ENCODE peak calls at places on chromosomes 2 and 18, in seven cellular contexts. One of them, this sample, is unnamed. For H3K4me1, the result is how much of the 10 kb centered on the place peaks cover.

GRCh38 chr18:48536516-48536915 is 2.3 kb upstream of the CTIF start:
- DNase-seq in ovary: no peak
- DNase-seq in prostate gland: no peak
- DNase-seq in vagina: peak
- DNase-seq in uterus: no peak
- DNase-seq in stomach: no peak
- DNase-seq in A549: no peak
- DNase-seq in this sample: no peak

GRCh38 chr2:14583059-14583458 is 49.5 kb upstream of the LRATD1 start:
- DNase-seq in vagina: no peak
- DNase-seq in A549: no peak
- DNase-seq in uterus: no peak
- DNase-seq in ovary: no peak
- DNase-seq in stomach: no peak
- DNase-seq in prostate gland: no peak
- DNase-seq in this sample: no peak

GRCh38 chr2:42424033-42424432 is 63.0 kb upstream of the COX7A2L start:
- DNase-seq in prostate gland: no peak
- DNase-seq in stomach: no peak
- DNase-seq in uterus: no peak
- DNase-seq in ovary: no peak
- DNase-seq in vagina: no peak
- DNase-seq in A549: no peak
- DNase-seq in this sample: no peak

GRCh38 chr2:178101321-178102079 is 10.7 kb upstream of the RBM45 start:
- DNase-seq in vagina: no peak
- DNase-seq in prostate gland: no peak
- DNase-seq in ovary: no peak
- DNase-seq in A549: no peak
- DNase-seq in uterus: no peak
- DNase-seq in stomach: no peak
- DNase-seq in this sample: no peak

GRCh38 chr2:133477614-133477990 is 90.7 kb downstream of the NCKAP5 start:
- DNase-seq in ovary: no peak
- DNase-seq in stomach: no peak
- DNase-seq in A549: no peak
- DNase-seq in vagina: no peak
- DNase-seq in prostate gland: no peak
- DNase-seq in uterus: no peak
- DNase-seq in this sample: no peak

GRCh38 chr2:130841741-130842365 is 5.1 kb downstream of the ARHGEF4 start:
- DNase-seq in ovary: no peak
- DNase-seq in uterus: no peak
- DNase-seq in vagina: no peak
- DNase-seq in stomach: no peak
- DNase-seq in prostate gland: no peak
- DNase-seq in A549: no peak
- DNase-seq in this sample: no peak

GRCh38 chr2:30486655-30487054 is 39.6 kb downstream of the LCLAT1 start:
- DNase-seq in uterus: no peak
- DNase-seq in stomach: no peak
- DNase-seq in vagina: no peak
- DNase-seq in A549: no peak
- DNase-seq in ovary: no peak
- DNase-seq in prostate gland: no peak
- DNase-seq in this sample: no peak

GRCh38 chr2:220478305-220479058 is 851.1 kb downstream of the SLC4A3 start:
- DNase-seq in uterus: no peak
- DNase-seq in vagina: no peak
- DNase-seq in A549: no peak
- DNase-seq in stomach: no peak
- DNase-seq in ovary: no peak
- DNase-seq in prostate gland: peak
- DNase-seq in this sample: no peak

GRCh38 chr2:41836944-41837343 is 210.9 kb upstream of the PKDCC start:
- DNase-seq in uterus: no peak
- DNase-seq in vagina: no peak
- DNase-seq in stomach: peak
- DNase-seq in prostate gland: no peak
- DNase-seq in A549: peak
- DNase-seq in ovary: peak
- DNase-seq in this sample: no peak

GRCh38 chr2:186903183-186903582 is 54.2 kb upstream of the ZSWIM2 start:
- DNase-seq in vagina: no peak
- DNase-seq in A549: no peak
- DNase-seq in ovary: no peak
- DNase-seq in prostate gland: no peak
- DNase-seq in stomach: no peak
- DNase-seq in uterus: no peak
- DNase-seq in this sample: no peak

GRCh38 chr2:233131991-233132390 is 71.8 kb downstream of the INPP5D start:
- DNase-seq in ovary: no peak
- DNase-seq in uterus: no peak
- DNase-seq in prostate gland: no peak
- DNase-seq in stomach: no peak
- DNase-seq in A549: no peak
- DNase-seq in vagina: no peak
- DNase-seq in this sample: no peak

DNA sequence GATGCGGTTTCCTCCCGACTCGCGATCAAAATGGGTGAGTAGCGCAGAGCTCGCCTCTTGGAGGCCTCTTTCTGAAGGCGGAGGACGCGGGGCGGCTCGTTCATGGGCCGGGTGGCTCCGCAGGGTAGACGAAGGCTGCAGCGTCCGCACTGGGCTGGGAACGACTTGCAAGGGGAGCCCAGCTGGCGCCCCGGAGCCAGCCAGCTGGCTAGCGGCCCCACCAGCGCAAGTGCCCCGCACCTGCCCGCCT is 328 bp upstream of the PASK start:
- DNase-seq in A549: no peak
- DNase-seq in stomach: no peak
- DNase-seq in vagina: no peak
- DNase-seq in ovary: no peak
- DNase-seq in prostate gland: no peak
- DNase-seq in uterus: no peak
- DNase-seq in this sample: no peak
- H3K4me3 ChIP-seq in A549: peak
- H3K4me3 ChIP-seq in stomach: peak
- H3K4me3 ChIP-seq in vagina: peak
- H3K4me3 ChIP-seq in ovary: peak
- H3K4me3 ChIP-seq in prostate gland: peak
- H3K4me3 ChIP-seq in uterus: peak
- H3K4me3 ChIP-seq in this sample: peak

GRCh38 chr2:88597168-88597567 is 30.1 kb downstream of the EIF2AK3 start:
- DNase-seq in vagina: no peak
- DNase-seq in A549: no peak
- DNase-seq in uterus: no peak
- DNase-seq in prostate gland: no peak
- DNase-seq in ovary: no peak
- DNase-seq in stomach: no peak
- DNase-seq in this sample: no peak

GRCh38 chr2:88591684-88592083 is 35.6 kb downstream of the EIF2AK3 start:
- DNase-seq in prostate gland: no peak
- DNase-seq in A549: no peak
- DNase-seq in uterus: no peak
- DNase-seq in stomach: no peak
- DNase-seq in vagina: no peak
- DNase-seq in ovary: no peak
- DNase-seq in this sample: no peak

GRCh38 chr2:88600038-88600465 is 27.2 kb downstream of the EIF2AK3 start:
- DNase-seq in prostate gland: no peak
- DNase-seq in vagina: no peak
- DNase-seq in A549: peak
- DNase-seq in ovary: no peak
- DNase-seq in stomach: peak
- DNase-seq in uterus: no peak
- DNase-seq in this sample: no peak

GRCh38 chr2:88599527-88599926 is 27.7 kb downstream of the EIF2AK3 start:
- DNase-seq in uterus: no peak
- DNase-seq in vagina: no peak
- DNase-seq in A549: no peak
- DNase-seq in stomach: no peak
- DNase-seq in ovary: no peak
- DNase-seq in prostate gland: no peak
- DNase-seq in this sample: no peak

DNA sequence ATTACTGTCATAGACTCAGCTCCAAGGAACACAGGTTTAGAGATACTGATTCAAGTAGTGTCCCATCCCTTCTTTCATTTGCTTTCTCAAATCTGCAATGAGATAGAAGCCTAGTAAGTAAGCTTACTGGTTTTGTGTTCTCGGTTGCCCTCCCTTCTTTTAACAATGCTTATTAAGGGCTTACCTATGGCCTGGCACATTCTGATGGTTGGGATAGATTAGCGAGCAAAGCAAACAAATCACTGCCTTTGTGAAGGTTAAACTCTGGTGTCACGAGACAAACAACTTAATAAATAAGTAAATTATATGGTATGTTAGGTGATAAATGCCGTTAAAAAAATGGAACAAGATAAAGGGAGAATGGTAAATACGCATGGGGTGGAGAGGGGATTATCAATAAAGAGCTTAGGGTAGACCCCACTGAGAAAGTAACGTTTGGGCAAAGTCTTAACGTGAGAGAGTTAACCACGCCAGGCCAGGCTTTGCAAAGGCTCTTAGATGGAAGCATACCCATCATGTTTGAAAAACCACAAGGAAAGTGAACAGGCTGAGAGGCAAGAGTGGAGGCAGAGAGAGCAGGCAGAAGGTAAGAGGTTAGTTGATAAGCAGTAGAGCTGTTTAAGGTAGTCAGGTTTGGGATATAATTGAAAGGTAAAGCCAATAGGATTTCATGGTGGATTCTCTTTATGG is 31.0 kb downstream of the EIF2AK3 start:
- DNase-seq in ovary: no peak
- DNase-seq in vagina: no peak
- DNase-seq in prostate gland: no peak
- DNase-seq in A549: no peak
- DNase-seq in stomach: no peak
- DNase-seq in uterus: no peak
- DNase-seq in this sample: no peak
- H3K4me1 ChIP-seq in ovary: under half
- H3K4me1 ChIP-seq in vagina: under half
- H3K4me1 ChIP-seq in prostate gland: under half
- H3K4me1 ChIP-seq in A549: under half
- H3K4me1 ChIP-seq in stomach: half or more
- H3K4me1 ChIP-seq in uterus: under half
- H3K4me1 ChIP-seq in this sample: under half

GRCh38 chr2:200847939-200848338 is 16.5 kb downstream of the CLK1 start:
- DNase-seq in ovary: no peak
- DNase-seq in vagina: no peak
- DNase-seq in A549: no peak
- DNase-seq in uterus: no peak
- DNase-seq in prostate gland: no peak
- DNase-seq in stomach: no peak
- DNase-seq in this sample: no peak

GRCh38 chr2:200850512-200851256 is 13.8 kb downstream of the CLK1 start:
- DNase-seq in prostate gland: no peak
- DNase-seq in stomach: no peak
- DNase-seq in vagina: no peak
- DNase-seq in A549: no peak
- DNase-seq in ovary: no peak
- DNase-seq in uterus: no peak
- DNase-seq in this sample: no peak

GRCh38 chr2:200847268-200847667 is 17.2 kb downstream of the CLK1 start:
- DNase-seq in uterus: no peak
- DNase-seq in ovary: no peak
- DNase-seq in A549: no peak
- DNase-seq in stomach: no peak
- DNase-seq in vagina: no peak
- DNase-seq in prostate gland: no peak
- DNase-seq in this sample: no peak

GRCh38 chr2:200852605-200853004 is 11.9 kb downstream of the CLK1 start:
- DNase-seq in vagina: no peak
- DNase-seq in stomach: no peak
- DNase-seq in uterus: no peak
- DNase-seq in A549: no peak
- DNase-seq in ovary: no peak
- DNase-seq in prostate gland: no peak
- DNase-seq in this sample: no peak

DNA sequence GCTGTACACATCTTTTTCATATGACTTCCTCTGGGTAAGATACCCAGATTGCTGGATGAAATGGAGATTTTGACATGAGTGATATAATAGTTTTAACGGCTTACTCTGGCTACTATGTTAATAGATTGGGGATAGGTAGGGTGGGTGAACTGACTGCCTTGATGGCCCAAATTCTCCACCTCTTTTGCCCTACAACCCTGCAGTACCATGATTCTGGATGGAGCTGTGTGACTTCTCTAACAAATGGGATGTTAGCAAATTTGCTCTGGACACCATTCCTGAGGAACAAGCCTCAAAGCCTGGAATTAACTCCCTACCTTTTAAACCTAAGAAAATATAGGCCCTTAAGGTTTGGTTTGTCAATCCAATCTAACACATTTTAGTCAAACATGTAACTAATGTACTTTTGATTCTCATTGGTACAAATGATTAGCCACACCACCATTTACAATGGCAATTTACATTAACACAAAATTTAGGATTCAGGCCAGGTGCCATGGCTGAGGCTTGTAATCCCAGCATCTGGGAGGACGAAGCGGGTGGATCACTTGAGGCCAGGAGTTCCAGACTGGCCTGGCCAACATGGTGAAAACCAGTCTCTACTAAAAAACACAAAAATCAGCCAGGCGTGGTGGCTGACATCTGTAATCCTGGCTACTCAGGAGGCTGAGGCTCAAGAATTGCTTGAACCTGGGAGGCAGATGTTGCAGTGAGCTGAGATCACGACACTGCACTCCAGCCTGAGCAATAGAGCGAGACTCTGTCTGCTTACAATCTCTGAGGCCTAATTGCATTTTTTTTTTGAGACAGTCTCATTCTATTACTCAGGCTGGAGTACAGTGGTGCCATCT is 12.8 kb downstream of the CLK1 start:
- DNase-seq in ovary: no peak
- DNase-seq in vagina: no peak
- DNase-seq in uterus: no peak
- DNase-seq in prostate gland: no peak
- DNase-seq in A549: no peak
- DNase-seq in stomach: no peak
- DNase-seq in this sample: no peak
- TF ChIP-seq POLR2A in ovary: no peak
- TF ChIP-seq POLR2A in vagina: no peak
- TF ChIP-seq POLR2A in uterus: no peak
- TF ChIP-seq POLR2A in prostate gland: no peak
- TF ChIP-seq POLR2A in A549: no peak
- TF ChIP-seq POLR2A in stomach: no peak
- TF ChIP-seq POLR2A in this sample: no peak

GRCh38 chr2:64173156-64174135 is 29.2 kb upstream of the PELI1 start:
- DNase-seq in stomach: no peak
- DNase-seq in prostate gland: no peak
- DNase-seq in vagina: no peak
- DNase-seq in uterus: no peak
- DNase-seq in A549: no peak
- DNase-seq in ovary: no peak
- DNase-seq in this sample: no peak

GRCh38 chr2:64179582-64180321 is 35.5 kb upstream of the PELI1 start:
- DNase-seq in stomach: no peak
- DNase-seq in ovary: no peak
- DNase-seq in A549: no peak
- DNase-seq in vagina: no peak
- DNase-seq in uterus: no peak
- DNase-seq in prostate gland: no peak
- DNase-seq in this sample: no peak

GRCh38 chr2:64177315-64177714 is 33.1 kb upstream of the PELI1 start:
- DNase-seq in uterus: no peak
- DNase-seq in stomach: no peak
- DNase-seq in A549: no peak
- DNase-seq in prostate gland: no peak
- DNase-seq in ovary: no peak
- DNase-seq in vagina: no peak
- DNase-seq in this sample: no peak

GRCh38 chr2:64175419-64176197 is 31.4 kb upstream of the PELI1 start:
- DNase-seq in ovary: no peak
- DNase-seq in prostate gland: no peak
- DNase-seq in A549: no peak
- DNase-seq in uterus: no peak
- DNase-seq in vagina: no peak
- DNase-seq in stomach: no peak
- DNase-seq in this sample: no peak
- H3K4me3 ChIP-seq in ovary: no peak
- H3K4me3 ChIP-seq in prostate gland: no peak
- H3K4me3 ChIP-seq in A549: no peak
- H3K4me3 ChIP-seq in uterus: no peak
- H3K4me3 ChIP-seq in vagina: no peak
- H3K4me3 ChIP-seq in stomach: no peak
- H3K4me3 ChIP-seq in this sample: no peak